ENCODE peak calls at places on chromosomes 4 and X, in six cellular contexts. W, Q, D, F, M and G are unnamed samples.

GRCh38 chr4:152970102-152970820 is 34.1 kb downstream of the FHDC1 start:
- DNase-seq in W (no peak), Q (no peak), D (peak), F (no peak), M (no peak), G (no peak)

GRCh38 chrX:84339507-84340364 is 151.7 kb upstream of the RPS6KA6 start:
- DNase-seq in F (no peak), W (peak), Q (no peak), M (no peak), D (peak), G (no peak)

GRCh38 chrX:70029790-70030189 is 19.9 kb downstream of the AWAT2 start:
- DNase-seq in F (no peak), Q (no peak), W (no peak), M (no peak), D (no peak), G (no peak)

GRCh38 chr4:8854866-8855265 is 16.8 kb downstream of the HMX1 start:
- DNase-seq in D (peak), W (no peak), M (no peak), Q (no peak), F (no peak), G (no peak)

GRCh38 chr4:180828455-180829018 is 1414.7 kb upstream of the TENM3 start:
- DNase-seq in M (no peak), F (peak), Q (no peak), D (peak), W (peak), G (no peak)

GRCh38 chr4:175916636-175917351 is 104.7 kb upstream of the GPM6A start:
- DNase-seq in M (no peak), D (no peak), F (no peak), Q (no peak), W (no peak), G (no peak)

GRCh38 chrX:84363054-84363453 is 139.2 kb downstream of the HDX start:
- DNase-seq in M (no peak), W (no peak), Q (no peak), F (no peak), D (no peak), G (no peak)

GRCh38 chrX:14409341-14409740 is 120.0 kb upstream of the GLRA2 start:
- DNase-seq in F (no peak), D (peak), W (peak), M (no peak), Q (no peak), G (no peak)

GRCh38 chrX:153927686-153927935 is 1.5 kb upstream of the ARHGAP4 start:
- DNase-seq in Q (no peak), D (no peak), F (no peak), W (no peak), M (no peak), G (no peak)

GRCh38 chr4:142092941-142093340 is 456.6 kb downstream of the IL15 start:
- DNase-seq in W (no peak), Q (no peak), F (no peak), M (no peak), D (peak), G (no peak)

GRCh38 chr4:137960371-137961050 is 281.6 kb downstream of the SLC7A11 start:
- DNase-seq in D (peak), Q (no peak), M (no peak), F (peak), W (no peak), G (no peak)

GRCh38 chrX:65609237-65609636 is 58.2 kb upstream of the MSN start:
- DNase-seq in D (no peak), W (no peak), Q (no peak), F (no peak), M (no peak), G (no peak)

GRCh38 chr4:11669156-11669555 is 240.5 kb upstream of the HS3ST1 start:
- DNase-seq in Q (no peak), F (no peak), W (peak), D (peak), M (no peak), G (no peak)

GRCh38 chrX:120145295-120145925 is 13.0 kb upstream of the RHOXF2 start:
- DNase-seq in W (no peak), Q (no peak), F (no peak), M (no peak), D (no peak), G (no peak)

GRCh38 chr4:113869743-113870375 is 108.3 kb upstream of the CAMK2D start:
- DNase-seq in Q (no peak), F (no peak), M (peak), W (no peak), D (peak), G (no peak)

GRCh38 chrX:15529165-15529564 is 28.6 kb downstream of the BMX start:
- DNase-seq in F (no peak), Q (no peak), M (no peak), D (no peak), W (no peak), G (no peak)

GRCh38 chrX:23896983-23897382 is 10.8 kb downstream of the APOO start:
- DNase-seq in F (no peak), D (peak), M (no peak), Q (no peak), W (no peak), G (no peak)

GRCh38 chr4:153207561-153207960 is 3.3 kb downstream of the TRIM2 start:
- DNase-seq in W (peak), M (no peak), F (no peak), Q (no peak), D (peak), G (peak)

GRCh38 chrX:110012818-110013484 is 10.0 kb downstream of the TMEM164 start:
- DNase-seq in F (no peak), W (no peak), M (no peak), D (no peak), Q (no peak), G (no peak)

GRCh38 chr4:147134536-147135210 is 189.0 kb upstream of the TTC29 start:
- DNase-seq in M (no peak), F (no peak), D (peak), W (no peak), Q (no peak), G (no peak)

GRCh38 chr4:113744667-113745241 is 16.8 kb downstream of the CAMK2D start:
- DNase-seq in D (no peak), F (no peak), Q (no peak), W (no peak), M (no peak), G (no peak)

GRCh38 chr4:92636038-92636825 is 332.5 kb downstream of the GRID2 start:
- DNase-seq in D (peak), W (no peak), F (no peak), M (no peak), Q (no peak), G (no peak)

GRCh38 chrX:149720021-149720689 is 8.3 kb downstream of the MAGEA11 start:
- DNase-seq in W (no peak), D (no peak), M (no peak), F (no peak), Q (no peak), G (no peak)

GRCh38 chrX:147376601-147377387 is 534.9 kb upstream of the FMR1 start:
- DNase-seq in D (no peak), W (no peak), F (no peak), M (no peak), Q (peak), G (peak)

GRCh38 chrX:97039363-97040029 is 155.8 kb downstream of the RPA4 start:
- DNase-seq in Q (no peak), M (no peak), D (peak), W (no peak), F (no peak), G (no peak)

GRCh38 chr4:180951312-180951711 is 1291.9 kb upstream of the TENM3 start:
- DNase-seq in W (no peak), M (no peak), Q (no peak), D (no peak), F (no peak), G (no peak)

GRCh38 chr4:3766791-3767561 is 791 bp downstream of the ADRA2C start:
- DNase-seq in D (peak), Q (no peak), W (no peak), F (no peak), M (no peak), G (peak)

GRCh38 chr4:144894525-144894924 is 203.5 kb downstream of the ANAPC10 start:
- DNase-seq in M (no peak), D (peak), W (no peak), F (no peak), Q (peak), G (no peak)

GRCh38 chrX:131801911-131802310 is 221.2 kb upstream of the STK26 start:
- DNase-seq in Q (no peak), F (no peak), M (no peak), D (no peak), W (no peak), G (no peak)

GRCh38 chr4:81052119-81053068 is 21.9 kb downstream of the BMP3 start:
- DNase-seq in W (peak), M (peak), Q (peak), F (no peak), D (peak), G (peak)

GRCh38 chr4:13860126-13860525 is 232.6 kb upstream of the BOD1L1 start:
- DNase-seq in M (no peak), W (no peak), F (no peak), D (no peak), Q (no peak), G (no peak)

GRCh38 chrX:153059191-153060094 is 3.2 kb downstream of the PNMA3 start:
- DNase-seq in F (no peak), M (no peak), W (no peak), Q (no peak), D (no peak), G (no peak)

GRCh38 chrX:129665916-129666644 is 11.3 kb upstream of the APLN start:
- DNase-seq in F (no peak), Q (no peak), M (no peak), D (peak), W (peak), G (no peak)

GRCh38 chr4:1008840-1009646 is 2.4 kb upstream of the FGFRL1 start:
- DNase-seq in W (no peak), M (peak), Q (peak), F (no peak), D (no peak), G (no peak)

GRCh38 chrX:115952417-115953092 is 218.0 kb upstream of the AGTR2 start:
- DNase-seq in W (no peak), M (no peak), D (no peak), Q (no peak), F (no peak), G (no peak)

GRCh38 chr4:25078523-25078922 is 47.8 kb upstream of the LGI2 start:
- DNase-seq in W (no peak), F (no peak), M (no peak), Q (no peak), D (no peak), G (no peak)

GRCh38 chr4:23060776-23061175 is 368.0 kb downstream of the GBA3 start:
- DNase-seq in F (no peak), Q (no peak), D (peak), M (no peak), W (no peak), G (no peak)

GRCh38 chr4:122652379-122652778 is 31.5 kb upstream of the IL21 start:
- DNase-seq in F (peak), W (peak), Q (no peak), M (no peak), D (peak), G (no peak)

GRCh38 chr4:23337292-23337691 is 552.6 kb downstream of the PPARGC1A start:
- DNase-seq in W (no peak), D (no peak), Q (no peak), F (no peak), M (no peak), G (no peak)

GRCh38 chr4:173171098-173171497 is 2.5 kb downstream of the GALNT7 start:
- DNase-seq in F (no peak), M (no peak), W (peak), Q (no peak), D (peak), G (no peak)
- TF ChIP-seq CTCF in F (peak), M (no peak), W (peak), Q (no peak), D (peak), G (peak)

GRCh38 chrX:12352922-12353321 is 214.6 kb downstream of the FRMPD4 start:
- DNase-seq in Q (no peak), D (no peak), M (no peak), W (no peak), F (no peak), G (no peak)

GRCh38 chrX:12344954-12345353 is 206.7 kb downstream of the FRMPD4 start:
- DNase-seq in W (no peak), Q (no peak), M (no peak), F (no peak), D (no peak), G (no peak)

DNA sequence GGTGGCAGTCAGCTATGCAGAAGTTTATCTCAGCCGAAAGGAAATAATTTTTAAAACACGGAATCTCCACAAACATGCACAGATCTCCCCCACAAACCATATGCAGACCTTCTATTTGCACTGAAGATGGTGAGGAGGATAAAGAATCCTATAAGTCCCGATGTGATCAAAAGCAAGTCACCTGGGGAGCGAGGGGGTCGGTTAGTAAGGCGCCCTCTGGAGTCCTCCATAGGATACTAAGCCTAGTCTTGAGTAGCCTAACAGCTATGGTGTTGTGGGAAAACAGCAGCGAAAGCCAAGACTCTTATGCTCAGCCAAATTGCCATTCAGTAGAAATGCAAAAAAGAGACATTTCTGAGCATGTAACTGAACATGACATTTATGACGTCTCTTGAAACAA is 210.9 kb downstream of the FRMPD4 start:
- DNase-seq in F (no peak), W (peak), D (no peak), M (no peak), Q (no peak), G (no peak)
- TF ChIP-seq CTCF in F (no peak), W (no peak), D (no peak), M (no peak), Q (no peak), G (no peak)

GRCh38 chr4:154506253-154506652 is 14.7 kb upstream of the DCHS2 start:
- DNase-seq in D (peak), W (peak), F (no peak), M (no peak), Q (no peak), G (no peak)
- TF ChIP-seq CTCF in D (peak), W (peak), F (peak), M (no peak), Q (peak), G (peak)

GRCh38 chrX:19888419-19888879 is 1.0 kb upstream of the SH3KBP1 start:
- DNase-seq in Q (no peak), W (peak), D (peak), M (no peak), F (peak), G (no peak)
- TF ChIP-seq CTCF in Q (peak), W (peak), D (peak), M (no peak), F (peak), G (peak)

GRCh38 chr4:76426272-76426671 is 5.3 kb upstream of the CCDC158 start:
- DNase-seq in Q (no peak), F (no peak), D (no peak), M (no peak), W (peak), G (no peak)
- TF ChIP-seq CTCF in Q (no peak), F (no peak), D (peak), M (no peak), W (peak), G (no peak)

DNA sequence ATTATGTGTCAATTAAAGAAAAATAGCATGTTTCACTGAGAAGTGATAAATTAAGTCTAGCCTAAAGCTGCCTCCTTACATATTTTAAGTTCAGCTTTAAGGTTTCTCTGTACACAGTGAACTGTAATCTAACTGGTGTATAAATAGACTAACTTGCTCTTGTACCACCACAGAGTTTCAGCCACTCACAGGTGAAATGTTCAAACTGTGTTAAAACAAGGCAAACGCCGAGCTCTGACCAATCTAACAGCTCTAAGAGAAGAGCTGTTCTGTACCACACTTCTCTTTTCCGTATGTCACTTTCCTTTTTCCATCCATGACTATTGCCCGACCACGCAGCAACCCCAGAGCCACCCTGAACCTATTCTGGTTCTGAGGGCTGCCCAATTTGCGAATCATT is 64.5 kb downstream of the DCHS2 start:
- DNase-seq in W (no peak), Q (no peak), D (no peak), M (no peak), F (no peak), G (no peak)
- TF ChIP-seq CTCF in W (no peak), Q (no peak), D (no peak), M (no peak), F (no peak), G (no peak)